ENCODE peak calls at places on chromosomes 13 and 19, in four cellular contexts. O, R, W and Q are unnamed samples.

GRCh38 chr19:40960062-40960685 is 30.9 kb upstream of the CYP2B6 start:
- DNase-seq in O (no peak), R (no peak), W (no peak), Q (no peak)

GRCh38 chr13:44197791-44198770 is 175.5 kb upstream of the SERP2 start:
- DNase-seq in O (no peak), R (no peak), W (no peak), Q (no peak)

GRCh38 chr19:1668048-1668338 is 15.6 kb upstream of the TCF3 start:
- DNase-seq in O (no peak), R (no peak), W (no peak), Q (no peak)

GRCh38 chr19:30453768-30454167 is 81.6 kb downstream of the ZNF536 start:
- DNase-seq in O (no peak), R (no peak), W (no peak), Q (no peak)

GRCh38 chr19:52653161-52653560 is 15.0 kb upstream of the ZNF83 start:
- DNase-seq in O (no peak), R (no peak), W (no peak), Q (no peak)

GRCh38 chr19:10892256-10892655 is 20.9 kb downstream of the CARM1 start:
- DNase-seq in O (peak; percentile 91), R (no peak), W (no peak), Q (no peak)

GRCh38 chr13:48132961-48133360 is 38.1 kb upstream of the MED4 start:
- DNase-seq in O (no peak), R (no peak), W (no peak), Q (no peak)

GRCh38 chr13:44243198-44243852 is 130.3 kb upstream of the SERP2 start:
- DNase-seq in O (peak; percentile 26), R (no peak), W (no peak), Q (no peak)

GRCh38 chr19:8109455-8109854 is 39.9 kb downstream of the FBN3 start:
- DNase-seq in O (no peak), R (no peak), W (no peak), Q (no peak)

GRCh38 chr19:8655340-8655709 is 24.9 kb downstream of the NFILZ start:
- DNase-seq in O (no peak), R (no peak), W (no peak), Q (peak; percentile 28)

DNA sequence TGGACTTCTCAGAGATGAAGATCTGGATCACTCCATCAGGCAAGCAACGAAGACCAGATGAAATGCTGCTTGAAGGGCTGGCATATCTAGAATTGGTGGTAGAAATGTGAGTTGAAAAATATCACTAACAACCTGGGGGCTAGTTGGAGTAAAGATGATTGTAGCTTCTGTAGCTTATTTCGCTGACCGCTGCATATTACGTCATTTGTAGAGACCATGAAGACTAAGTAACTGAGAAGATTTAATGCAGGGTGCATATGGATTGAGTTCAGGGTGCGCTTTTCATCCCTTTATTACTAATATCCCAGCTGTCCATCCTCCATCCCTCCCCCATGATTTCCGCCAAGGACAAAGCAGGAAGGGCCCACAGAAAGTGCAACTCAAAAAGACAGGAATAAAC is 1364.0 kb downstream of the PCDH9 start:
- DNase-seq in O (no peak), R (no peak), W (no peak), Q (no peak)
- H3K27ac ChIP-seq in O (no peak overlapping the region), R (no peak overlapping the region), W (no peak overlapping the region), Q (no peak overlapping the region)

DNA sequence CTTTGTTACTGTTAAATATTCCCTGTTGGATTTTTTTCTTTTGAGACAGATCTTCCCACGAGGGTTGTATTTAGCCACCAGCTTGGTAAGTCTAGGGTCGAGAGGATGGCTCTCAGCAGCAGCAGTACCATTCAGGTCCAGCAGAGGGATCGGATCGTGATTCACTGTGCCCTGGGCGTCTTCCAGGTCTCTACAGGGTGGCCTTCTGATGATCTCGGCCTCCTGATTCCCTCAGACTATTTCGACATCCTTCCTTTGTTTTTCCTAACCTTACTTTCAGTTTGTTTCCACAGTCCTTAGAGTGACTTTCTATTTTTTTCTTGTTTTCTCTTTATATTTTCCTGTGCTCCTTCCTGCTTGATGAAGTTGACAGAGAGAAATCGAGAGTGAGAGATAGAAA is 1436.9 kb downstream of the UQCRFS1 start:
- DNase-seq in O (peak; percentile 24), R (no peak), W (no peak), Q (no peak)
- H3K9me3 ChIP-seq in O (peaks cover 14% of the 10 kb centered on the region), R (peaks cover 63% of the 10 kb centered on the region), W (peaks cover 48% of the 10 kb centered on the region), Q (peaks cover 6% of the 10 kb centered on the region)

DNA sequence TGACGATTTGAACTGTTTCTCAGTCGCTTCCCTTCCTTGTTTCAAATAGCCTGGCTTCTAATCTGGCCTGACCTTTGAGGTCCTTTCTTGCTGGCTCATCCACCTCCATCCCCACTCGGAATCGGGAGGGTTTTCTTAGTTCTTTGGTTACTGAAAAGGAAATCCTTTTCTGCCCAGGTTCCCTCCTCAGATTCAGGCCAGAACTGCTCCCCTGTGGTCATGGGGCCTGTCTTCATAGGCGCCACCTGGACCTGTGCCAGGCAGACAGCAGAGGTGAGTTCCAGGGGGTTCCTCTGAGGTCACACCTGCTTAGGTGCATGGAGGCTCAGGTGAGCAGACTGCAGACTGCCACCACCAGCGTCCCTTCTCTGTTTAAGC is 62.4 kb downstream of the AKAP11 start:
- DNase-seq in O (no peak), R (no peak), W (no peak), Q (no peak)
- H3K4me3 ChIP-seq in O (no peak overlapping the region), R (no peak overlapping the region), W (no peak overlapping the region), Q (no peak overlapping the region)

GRCh38 chr19:13788991-13789390 is 6.3 kb upstream of the ZSWIM4 start:
- DNase-seq in O (no peak), R (no peak), W (no peak), Q (peak; percentile 38)
- H3K27ac ChIP-seq in O (peak overlapping the region; percentile 95), R (peak overlapping the region; percentile 56), W (no peak overlapping the region), Q (peak overlapping the region; percentile 54)

DNA sequence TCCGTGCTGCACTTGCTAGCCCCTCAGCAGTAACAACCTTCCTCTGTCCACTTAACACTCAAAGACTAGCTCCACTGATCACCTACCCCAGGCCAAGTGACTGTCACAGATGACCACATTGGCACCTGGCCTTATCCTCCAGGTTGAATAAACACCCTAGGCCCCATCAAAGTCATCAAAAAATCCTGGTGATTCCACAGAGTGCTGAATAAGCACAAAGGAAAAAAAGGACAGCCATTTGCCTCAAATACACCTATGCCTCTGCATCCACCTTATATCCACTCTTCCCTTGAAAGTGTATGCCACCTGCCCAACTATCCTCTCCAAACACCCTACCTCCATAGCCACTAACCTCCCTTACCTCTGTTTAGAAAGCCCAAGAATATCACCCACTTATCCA is 2.7 kb downstream of the ZNF154 start:
- DNase-seq in O (no peak), R (no peak), W (no peak), Q (no peak)
- H3K9me3 ChIP-seq in O (peaks cover 5% of the 10 kb centered on the region), R (peaks cover 59% of the 10 kb centered on the region), W (peaks cover 26% of the 10 kb centered on the region), Q (peaks cover 54% of the 10 kb centered on the region)

DNA sequence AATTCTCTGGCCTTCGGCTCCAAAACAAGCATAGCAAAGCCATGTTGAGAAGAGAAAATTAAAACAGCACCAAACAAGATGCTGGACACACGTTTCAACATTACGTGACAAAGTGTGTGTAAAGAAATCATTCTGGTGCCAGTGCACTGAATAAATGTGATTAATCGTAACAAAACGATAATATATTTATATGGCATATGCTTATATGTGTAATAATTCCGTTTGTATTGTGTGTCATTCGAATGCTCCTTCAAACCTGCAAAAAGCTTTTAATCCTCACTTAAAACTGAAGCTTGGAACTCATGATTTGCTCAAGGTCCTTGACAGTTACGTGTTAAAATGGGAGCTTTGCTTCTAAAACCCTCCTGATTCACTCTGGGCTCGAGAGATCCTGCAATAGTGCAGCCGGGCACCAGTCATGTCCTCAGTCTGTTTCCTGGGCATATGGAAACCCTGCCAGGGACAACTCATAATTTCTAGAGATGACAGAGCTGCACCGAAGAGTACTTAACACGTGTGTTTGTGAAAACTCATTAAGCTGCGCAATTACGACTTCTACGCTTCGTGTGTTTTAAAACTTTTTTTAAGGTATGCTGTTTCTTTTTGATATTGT is 731 bp upstream of the AKAP8L start:
- DNase-seq in O (no peak), R (no peak), W (no peak), Q (no peak)
- H3K4me3 ChIP-seq in O (peak overlapping the region; percentile 16), R (peak overlapping the region; percentile 71), W (peak overlapping the region; percentile 70), Q (no peak overlapping the region)

DNA sequence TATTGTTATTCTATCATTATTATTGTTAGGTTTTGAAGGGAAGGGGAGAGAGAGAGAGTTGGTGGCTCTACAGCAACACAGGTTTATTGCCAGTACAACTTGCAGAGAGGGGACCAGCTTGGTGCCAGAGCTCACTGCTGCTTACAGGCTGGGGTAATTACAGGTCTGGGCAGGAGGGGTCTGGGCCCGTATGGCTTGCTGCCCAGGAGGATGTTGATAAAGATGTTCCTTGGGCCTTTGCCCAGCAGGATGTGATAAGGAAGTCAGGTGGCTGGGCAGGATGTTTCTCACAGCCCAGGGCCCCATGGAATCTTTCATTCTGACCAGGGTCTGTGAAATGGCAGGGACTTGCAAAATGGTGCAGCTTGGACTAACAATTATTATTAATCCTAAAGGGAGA is 64.2 kb upstream of the ZNF599 start:
- DNase-seq in O (no peak), R (no peak), W (no peak), Q (no peak)
- H3K27ac ChIP-seq in O (no peak overlapping the region), R (no peak overlapping the region), W (no peak overlapping the region), Q (no peak overlapping the region)